ENCODE peak calls at places on chromosomes 16 and 17, in eight cellular contexts. X is HCT116, D is H1, F is SK-N-SH, U is K562, P is GM12878, Q is HepG2, H is endothelial cell of umbilical vein. G is an unnamed sample.

GRCh38 chr17:78411241-78411855 is 32.9 kb downstream of the PGS1 start:
- DNase-seq in X (no peak), D (no peak), F (no peak), U (peak; percentile 86), P (no peak), Q (no peak), H (peak; percentile 67), G (no peak)

GRCh38 chr17:61568219-61569072 is 22.6 kb downstream of the NACA2 start:
- DNase-seq in X (peak; percentile 95), D (no peak), F (no peak), U (no peak), P (no peak), Q (peak; percentile 94), H (no peak), G (no peak)

GRCh38 chr17:57160624-57161023 is 75.6 kb downstream of the AKAP1 start:
- DNase-seq in X (no peak), D (no peak), F (no peak), U (no peak), P (no peak), Q (no peak), H (no peak), G (no peak)

GRCh38 chr17:78258323-78259229 is 27.1 kb downstream of the TMEM235 start:
- DNase-seq in X (no peak), D (no peak), F (peak; percentile 96), U (peak; percentile 93), P (no peak), Q (peak; percentile 36), H (peak; percentile 72), G (peak; percentile 62)

GRCh38 chr16:57679768-57680167 is 11.7 kb downstream of the ADGRG3 start:
- DNase-seq in X (no peak), D (no peak), F (no peak), U (no peak), P (no peak), Q (no peak), H (no peak), G (peak; percentile 31)

GRCh38 chr17:38733315-38734234 is 3.4 kb downstream of the CISD3 start:
- DNase-seq in X (peak; percentile 24), D (no peak), F (no peak), U (peak; percentile 59), P (no peak), Q (peak; percentile 68), H (no peak), G (peak; percentile 73)

GRCh38 chr17:39739020-39739884 is 1.5 kb downstream of the GRB7 start:
- DNase-seq in X (peak; percentile 34), D (no peak), F (peak; percentile 41), U (peak; percentile 33), P (no peak), Q (peak; percentile 100), H (no peak), G (peak; percentile 93)

GRCh38 chr17:42361781-42362186 is 26.5 kb downstream of the STAT3 start:
- DNase-seq in X (no peak), D (no peak), F (no peak), U (no peak), P (no peak), Q (peak; percentile 34), H (no peak), G (no peak)

GRCh38 chr16:56267888-56268287 is 76.6 kb downstream of the GNAO1 start:
- DNase-seq in X (no peak), D (no peak), F (no peak), U (no peak), P (no peak), Q (no peak), H (no peak), G (no peak)

GRCh38 chr16:56270828-56271227 is 79.5 kb downstream of the GNAO1 start:
- DNase-seq in X (no peak), D (no peak), F (no peak), U (no peak), P (no peak), Q (no peak), H (no peak), G (no peak)

GRCh38 chr16:56269276-56269675 is 78.0 kb downstream of the GNAO1 start:
- DNase-seq in X (no peak), D (no peak), F (no peak), U (no peak), P (no peak), Q (no peak), H (no peak), G (no peak)

GRCh38 chr16:56268799-56269198 is 77.5 kb downstream of the GNAO1 start:
- DNase-seq in X (no peak), D (no peak), F (no peak), U (no peak), P (no peak), Q (no peak), H (no peak), G (no peak)

DNA sequence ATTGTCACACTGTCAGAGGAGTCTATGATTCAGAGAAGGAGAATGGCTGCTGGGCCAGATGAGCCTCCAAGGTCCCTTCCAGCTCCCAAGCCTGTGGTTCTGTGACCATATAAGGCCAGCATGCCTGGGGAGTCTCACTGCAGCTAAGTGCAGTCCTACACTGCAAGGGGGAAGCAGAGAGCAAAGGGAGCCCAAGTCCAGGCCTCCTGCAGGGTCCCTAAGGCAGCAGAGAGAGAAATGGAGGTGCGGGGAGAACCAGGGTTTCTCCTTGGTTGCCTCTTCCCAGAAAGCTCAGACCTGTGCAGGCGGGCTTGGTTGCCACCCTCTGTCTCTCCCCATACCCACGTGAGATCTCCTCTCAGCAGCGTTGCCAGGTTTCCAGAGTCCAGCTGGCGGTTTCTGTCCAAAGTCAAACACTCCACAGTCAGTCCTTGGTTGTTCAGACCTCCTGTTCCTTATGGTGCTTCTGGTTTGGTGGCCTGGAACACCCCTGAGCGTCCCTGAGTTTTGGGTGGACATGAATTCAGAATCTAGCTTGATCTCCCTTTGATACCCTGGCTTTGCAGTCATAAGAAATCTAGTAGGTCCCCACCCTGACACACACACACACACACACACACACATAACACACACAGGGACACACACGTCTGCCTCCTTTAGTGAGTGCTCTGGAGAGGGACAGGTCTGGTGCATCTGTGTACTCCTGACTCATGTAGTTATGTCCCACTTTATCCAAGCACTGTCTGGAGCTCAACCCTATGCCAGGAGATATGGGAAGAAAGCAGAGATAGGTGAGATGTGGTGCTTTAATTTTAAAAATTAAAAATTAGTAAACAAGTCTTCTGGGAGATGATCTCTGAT is 78.8 kb downstream of the GNAO1 start:
- DNase-seq in X (no peak), D (peak; percentile 29), F (no peak), U (peak; percentile 61), P (no peak), Q (peak; percentile 52), H (no peak), G (peak; percentile 66)
- TF ChIP-seq POLR2AphosphoS5 in X (no peak), D (no peak), F (no peak), U (no peak), P (no peak), Q (no peak), H (no peak), G (no peak)

GRCh38 chr16:22844426-22844825 is 30.5 kb downstream of the HS3ST2 start:
- DNase-seq in X (no peak), D (no peak), F (no peak), U (no peak), P (no peak), Q (no peak), H (no peak), G (no peak)
- H2AFZ ChIP-seq in X (no peak overlapping the region), D (no peak overlapping the region), F (no peak overlapping the region), U (no peak overlapping the region), P (peak overlapping the region; percentile 29), Q (no peak overlapping the region), H (no peak overlapping the region), G (peak overlapping the region; percentile 11)

DNA sequence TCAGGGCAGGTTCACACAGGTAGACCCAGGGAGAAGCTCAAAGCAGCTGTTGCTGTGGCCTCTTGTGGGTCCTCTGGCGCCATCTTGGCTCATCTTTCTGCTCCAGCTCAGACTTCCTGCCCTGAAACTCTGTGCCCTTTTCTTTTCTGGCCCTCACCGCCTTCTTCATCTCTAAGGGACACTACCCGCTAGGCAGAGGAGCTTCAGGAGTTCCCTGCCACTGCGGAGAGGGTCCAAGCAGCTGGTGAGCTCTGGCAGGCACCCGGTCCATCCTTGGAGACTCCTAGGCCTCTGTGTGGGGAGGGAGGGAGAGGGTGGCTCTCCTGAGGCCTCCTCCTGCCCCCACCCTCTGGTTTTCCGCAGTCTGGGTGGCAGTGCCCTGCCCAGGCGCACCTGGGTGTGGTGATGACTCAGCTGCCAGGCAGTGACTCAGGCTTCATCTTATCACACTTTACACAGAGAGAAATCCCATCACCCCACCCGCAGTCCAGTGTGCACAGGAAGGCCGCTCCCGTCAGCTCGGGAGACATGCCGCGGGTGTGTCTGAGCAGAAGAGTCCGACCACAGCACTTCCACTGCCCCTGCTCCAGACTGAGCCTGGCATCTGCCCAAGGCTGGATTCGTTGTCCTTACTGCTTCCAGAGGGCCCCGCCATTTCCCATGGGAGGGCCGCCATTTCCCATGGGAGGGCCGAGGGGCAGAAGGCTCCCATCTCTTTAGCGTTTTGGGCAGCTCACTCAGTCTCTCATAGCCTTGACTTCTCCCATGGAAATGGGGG is 7.3 kb downstream of the NT5C start:
- DNase-seq in X (peak; percentile 99), D (no peak), F (no peak), U (peak; percentile 91), P (no peak), Q (peak; percentile 48), H (peak; percentile 87), G (no peak)
- TF ChIP-seq POLR2AphosphoS5 in X (peak; percentile 78), D (no peak), F (no peak), U (peak; percentile 51), P (no peak), Q (no peak), H (peak; percentile 82), G (no peak)

GRCh38 chr16:2858245-2859025 is 465 bp upstream of the PRSS22 start:
- DNase-seq in X (peak; percentile 85), D (no peak), F (peak; percentile 42), U (no peak), P (no peak), Q (no peak), H (no peak), G (peak; percentile 79)

GRCh38 chr16:2856061-2856670 is 1.8 kb downstream of the PRSS22 start:
- DNase-seq in X (no peak), D (no peak), F (peak; percentile 81), U (peak; percentile 47), P (no peak), Q (no peak), H (no peak), G (peak; percentile 68)

GRCh38 chr16:2855536-2855935 is 2.4 kb downstream of the PRSS22 start:
- DNase-seq in X (no peak), D (no peak), F (peak; percentile 21), U (no peak), P (no peak), Q (no peak), H (no peak), G (no peak)

GRCh38 chr16:2857451-2858244 is at the start of gene PRSS22:
- DNase-seq in X (no peak), D (no peak), F (peak; percentile 49), U (no peak), P (no peak), Q (no peak), H (no peak), G (peak; percentile 80)

DNA sequence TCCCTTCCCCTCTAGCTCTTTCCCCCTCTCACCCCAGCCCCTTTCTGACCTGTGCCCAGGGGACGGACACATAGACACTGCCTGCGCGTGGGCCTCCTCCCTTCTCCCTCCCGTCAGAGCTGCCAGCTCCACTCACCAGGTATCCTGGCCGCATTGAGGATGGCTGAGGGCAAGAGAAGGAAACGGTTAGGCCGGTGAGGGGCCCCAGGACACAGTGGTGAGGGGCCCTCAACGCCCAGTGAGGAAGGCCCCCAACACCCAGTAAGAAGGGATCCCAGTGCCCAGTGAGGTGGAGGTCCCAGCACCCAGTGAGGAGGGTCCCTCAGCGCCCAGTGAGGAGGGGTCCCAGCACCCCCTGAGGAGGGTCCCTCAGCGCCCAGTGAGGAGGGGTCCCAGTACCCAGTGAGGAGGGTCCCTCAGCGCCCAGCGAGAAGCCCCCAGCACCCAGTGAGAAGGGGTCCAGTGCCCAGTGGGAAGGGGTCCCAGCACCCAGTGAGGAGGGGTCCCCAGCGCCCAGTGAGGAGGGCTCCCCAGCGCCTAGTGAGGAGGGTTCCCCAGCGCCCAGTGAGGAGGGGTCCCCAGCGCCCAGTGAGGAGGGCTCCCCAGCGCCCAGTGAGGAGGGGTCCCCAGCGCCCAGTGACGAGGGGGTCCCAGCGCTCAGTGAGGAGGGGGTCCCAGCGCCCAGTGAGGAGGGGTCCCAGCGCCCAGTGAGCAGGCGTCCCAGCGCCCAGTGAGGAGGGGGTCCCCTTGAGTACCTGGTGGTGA is 1.1 kb downstream of the PRSS22 start:
- DNase-seq in X (no peak), D (no peak), F (no peak), U (no peak), P (no peak), Q (no peak), H (no peak), G (no peak)
- H2AFZ ChIP-seq in X (no peak overlapping the region), D (no peak overlapping the region), F (no peak overlapping the region), U (no peak overlapping the region), P (no peak overlapping the region), Q (no peak overlapping the region), H (no peak overlapping the region), G (no peak overlapping the region)

G was measured in GM23338.